ENCODE peak calls at places on chromosomes 4 and X, in five cellular contexts. T is fibroblast of mammary gland, I is GM20000, K is K562, J is WERI-Rb-1. O is an unnamed sample.

GRCh38 chr4:95549246-95550138 is 719 bp upstream of the UNC5C start:
- DNase-seq in T (no peak), K (no peak), J (peak), I (peak), O (peak)

GRCh38 chr4:25449270-25449669 is 72.2 kb downstream of the ANAPC4 start:
- DNase-seq in K (no peak), J (no peak), T (no peak), I (no peak), O (no peak)

GRCh38 chr4:14726441-14727405 is 275.6 kb upstream of the CPEB2 start:
- DNase-seq in T (peak), J (no peak), I (no peak), K (no peak), O (no peak)

GRCh38 chr4:2489841-2490552 is 21.1 kb downstream of the RNF4 start:
- DNase-seq in J (no peak), T (peak), K (no peak), I (no peak), O (no peak)

GRCh38 chrX:16002185-16002584 is 121.2 kb upstream of the GRPR start:
- DNase-seq in K (no peak), T (no peak), I (no peak), J (no peak), O (no peak)

GRCh38 chr4:2036866-2037265 is 22.3 kb upstream of the NAT8L start:
- DNase-seq in K (peak), I (no peak), T (no peak), J (peak), O (no peak)

GRCh38 chr4:150056569-150056968 is 21.7 kb upstream of the DCLK2 start:
- DNase-seq in J (no peak), T (peak), I (no peak), K (no peak), O (no peak)

GRCh38 chr4:3422241-3422801 is 19.4 kb upstream of the HGFAC start:
- DNase-seq in K (no peak), J (no peak), T (no peak), I (no peak), O (no peak)

GRCh38 chrX:135396109-135396508 is 25.6 kb upstream of the SMIM10L2A start:
- DNase-seq in T (peak), I (no peak), K (no peak), J (no peak), O (peak)

GRCh38 chr4:31034550-31034949 is 314.4 kb downstream of the PCDH7 start:
- DNase-seq in I (no peak), T (no peak), K (no peak), J (no peak), O (no peak)

GRCh38 chr4:46956451-46956850 is 36.9 kb downstream of the GABRA4 start:
- DNase-seq in I (no peak), K (no peak), T (no peak), J (no peak), O (no peak)

DNA sequence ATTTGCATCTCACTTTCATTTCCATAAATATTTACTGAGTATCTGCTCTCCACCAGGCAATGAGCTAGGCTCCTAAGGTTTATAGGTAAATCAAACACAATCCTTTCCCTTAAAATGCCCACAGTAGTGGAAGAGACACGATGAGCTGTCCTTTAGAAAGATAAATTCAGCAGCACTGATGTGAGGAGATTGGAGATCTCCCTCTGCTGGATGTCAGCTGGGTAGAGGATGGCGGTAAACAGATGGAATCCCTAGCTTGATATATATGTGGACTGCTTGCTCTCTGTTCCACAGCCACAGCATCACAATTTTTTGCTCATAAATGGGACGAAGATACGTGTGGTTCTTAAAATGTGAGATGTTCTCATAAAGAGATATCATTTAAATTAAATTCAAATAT is 216.4 kb upstream of the RASGEF1B start:
- DNase-seq in K (no peak), I (no peak), J (peak), T (peak), O (no peak)
- TF ChIP-seq CTCF in K (peak), I (no peak), J (peak), T (peak), O (no peak)

GRCh38 chrX:36241397-36241796 is 321.9 kb downstream of the CFAP47 start:
- DNase-seq in J (no peak), I (no peak), K (no peak), T (no peak), O (no peak)
- TF ChIP-seq CTCF in J (no peak), I (no peak), K (no peak), T (no peak), O (no peak)

DNA sequence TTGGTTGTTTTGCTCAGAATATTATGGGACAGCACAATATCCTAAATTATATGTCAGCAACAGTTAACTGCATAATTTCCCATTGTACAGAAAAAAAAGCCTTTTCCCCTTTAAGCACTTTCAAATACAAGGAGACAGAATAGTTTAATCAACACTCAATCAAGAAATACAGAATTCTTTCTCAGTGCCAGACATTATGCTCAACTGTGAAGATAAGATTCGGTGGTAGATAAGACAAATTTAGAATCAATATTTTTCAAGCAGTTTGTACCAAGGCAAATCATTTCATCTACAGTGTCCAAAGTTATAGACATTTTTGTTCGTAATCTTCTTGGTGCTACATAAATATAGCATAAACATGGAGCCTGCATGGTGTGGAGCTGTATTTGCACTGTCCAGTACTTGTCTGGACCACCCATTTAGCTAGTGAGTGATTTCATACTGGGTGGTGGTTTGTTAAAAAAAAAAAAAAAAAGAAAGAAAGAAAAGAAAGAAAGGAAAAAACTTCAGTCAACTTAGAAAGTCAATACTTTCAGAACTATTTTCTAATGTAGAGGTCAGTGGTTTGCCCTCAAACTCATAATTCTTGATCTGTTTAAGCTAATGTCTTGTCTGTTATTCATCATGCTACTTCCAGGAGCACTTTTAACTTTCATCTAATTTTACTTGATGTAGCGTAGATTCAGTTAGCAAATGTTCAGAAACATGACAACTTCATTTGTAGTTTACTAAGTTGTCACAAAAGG is 522.9 kb downstream of the FAT4 start:
- DNase-seq in J (no peak), I (no peak), T (no peak), K (no peak), O (no peak)
- TF ChIP-seq CTCF in J (no peak), I (no peak), T (no peak), K (no peak), O (no peak)

GRCh38 chr4:42280327-42281095 is 116.8 kb upstream of the SHISA3 start:
- DNase-seq in K (peak), T (peak), I (peak), J (no peak), O (peak)
- TF ChIP-seq CTCF in K (peak), T (peak), I (peak), J (peak), O (peak)

DNA sequence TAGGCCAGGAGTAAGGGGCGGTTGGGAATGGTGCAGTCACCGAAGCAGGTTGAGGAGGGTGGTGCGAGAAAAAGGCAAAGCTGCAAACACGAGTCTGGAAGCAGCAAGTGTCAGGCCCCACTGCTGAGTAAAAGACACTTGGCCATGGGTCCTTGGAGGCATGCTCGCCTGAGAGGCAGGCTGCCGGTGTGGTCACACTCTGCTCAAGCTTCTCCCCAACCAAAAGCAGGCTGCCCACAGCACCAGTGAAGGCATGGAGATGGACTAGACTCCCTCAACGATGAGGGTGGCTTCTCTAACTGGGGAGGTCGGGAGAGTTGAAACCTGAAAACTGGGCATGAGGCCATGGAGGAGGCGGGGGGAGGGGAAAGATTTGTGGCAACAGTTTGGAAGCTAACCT is 86.5 kb downstream of the ATG4A start:
- DNase-seq in J (no peak), K (no peak), I (no peak), T (no peak), O (no peak)
- TF ChIP-seq CTCF in J (no peak), K (no peak), I (no peak), T (no peak), O (no peak)

DNA sequence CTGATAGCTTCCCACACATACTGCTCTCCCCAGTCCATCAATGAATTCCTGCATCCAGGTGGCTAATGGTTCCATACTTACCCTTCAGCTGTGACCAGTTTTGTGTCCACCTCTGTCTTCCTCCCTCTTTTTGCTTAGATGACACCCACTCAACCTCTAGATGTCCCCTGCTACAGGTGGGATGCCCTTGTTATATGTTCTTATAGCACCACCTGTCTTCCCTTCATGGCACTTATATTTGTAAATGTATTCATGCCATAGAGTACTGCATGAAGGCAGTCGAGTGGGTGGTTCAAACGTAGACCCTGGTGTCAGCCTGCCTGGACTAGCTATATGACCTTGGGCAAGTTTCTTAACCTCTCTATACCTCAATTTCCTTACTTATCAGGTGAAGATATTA is 6.5 kb upstream of the USP46 start:
- DNase-seq in T (no peak), J (no peak), I (peak), K (no peak), O (no peak)
- TF ChIP-seq CTCF in T (peak), J (no peak), I (peak), K (peak), O (no peak)